ENCODE peak calls at places on chromosomes 3 and 15, in nine cellular contexts. Z is tibial artery; X is endothelial cell; C is A549; O is stimulated activated CD8-positive, alpha-beta memory T cell treated with anti-CD3 and anti-CD28 coated beads, Interleukin-15, amount 100 ng/mL, for 24 hours; T is stimulated activated CD4-positive, alpha-beta T cell treated with anti-CD3 and anti-CD28 coated beads, Interleukin-1b, Interleukin-23, amount 100 ng/mL, for 4 hours; K is NCI-H748 treated with DMSO at 0.1 percent for 48 hours; Q is fibroblast of gingiva; L is ACHN. N is an unnamed sample.
A peak's percentile ranks its signal among the peaks of the same experiment; 100 is the strongest.

GRCh38 chr3:28680050-28680449 is 331.4 kb upstream of the AZI2 start:
- DNase-seq in C (no peak), K (no peak), X (no peak), T (no peak), Z (no peak), L (no peak), Q (no peak), O (no peak), N (no peak)

GRCh38 chr15:61133361-61133760 is 95.7 kb downstream of the RORA start:
- DNase-seq in K (no peak), L (no peak), Q (no peak), Z (no peak), C (no peak), O (no peak), X (no peak), T (no peak), N (no peak)

GRCh38 chr15:97014001-97014400 is 683.5 kb downstream of the NR2F2 start:
- DNase-seq in Q (no peak), X (no peak), O (no peak), Z (no peak), L (no peak), T (no peak), C (no peak), K (no peak), N (no peak)

GRCh38 chr3:112378989-112379692 is 46.2 kb downstream of the CD200 start:
- DNase-seq in Z (no peak), C (no peak), X (no peak), T (no peak), K (no peak), L (no peak), Q (peak; percentile 61), O (no peak), N (no peak)

GRCh38 chr3:126728680-126729079 is 24.6 kb downstream of the CHCHD6 start:
- DNase-seq in L (no peak), C (no peak), X (no peak), Q (no peak), O (no peak), K (no peak), T (no peak), Z (no peak), N (no peak)

GRCh38 chr3:142168514-142168913 is 19.2 kb upstream of the TFDP2 start:
- DNase-seq in K (no peak), Z (no peak), X (no peak), L (no peak), C (no peak), T (no peak), O (no peak), Q (no peak), N (no peak)

GRCh38 chr3:184345678-184346144 is 8.3 kb downstream of the FAM131A start:
- DNase-seq in T (no peak), Q (peak; percentile 78), C (peak; percentile 68), Z (peak; percentile 82), K (no peak), X (peak; percentile 58), O (no peak), L (peak; percentile 84), N (no peak)

GRCh38 chr3:148599478-148599877 is 98.2 kb upstream of the AGTR1 start:
- DNase-seq in L (no peak), T (no peak), O (no peak), Q (no peak), X (no peak), K (no peak), C (no peak), Z (no peak), N (no peak)

N was measured in suprapubic skin.